ENCODE peak calls at places on chromosomes 16 and 17, in seven cellular contexts. T is NCI-H1436 treated with DMSO at 0.1 percent for 48 hours, O is A549, V is body of pancreas, K is fibroblast of the aortic adventitia, A is T-helper 17 cell, P is EH. F is an unnamed sample.

GRCh38 chr16:2056681-2057407 is 9.1 kb downstream of the TSC2 start:
- DNase-seq in V (no peak), T (no peak), P (peak; percentile 15), A (no peak), O (no peak), K (no peak), F (no peak)

GRCh38 chr16:56554441-56554840 is 10.4 kb upstream of the MT4 start:
- DNase-seq in P (no peak), V (no peak), O (no peak), A (no peak), K (no peak), T (no peak), F (no peak)

GRCh38 chr17:18857864-18858566 is at the start of gene PRPSAP2:
- DNase-seq in P (peak; percentile 95), A (peak; percentile 91), K (peak; percentile 89), V (peak; percentile 98), T (peak; percentile 78), O (peak; percentile 96), F (peak; percentile 92)

GRCh38 chr17:77772899-77773358 is 185.6 kb upstream of the TNRC6C start:
- DNase-seq in K (peak; percentile 20), V (no peak), P (no peak), O (no peak), A (no peak), T (no peak), F (no peak)

GRCh38 chr17:37818689-37819088 is 73.8 kb upstream of the HNF1B start:
- DNase-seq in V (peak; percentile 77), O (no peak), P (peak; percentile 11), A (no peak), T (no peak), K (no peak), F (no peak)

GRCh38 chr16:71428883-71429282 is 13.0 kb downstream of the TLE7 start:
- DNase-seq in P (peak; percentile 54), A (no peak), K (no peak), V (no peak), T (no peak), O (no peak), F (no peak)

GRCh38 chr17:19002805-19003542 is 1.6 kb downstream of the FAM83G start:
- DNase-seq in P (peak; percentile 80), T (no peak), V (no peak), K (peak; percentile 53), A (no peak), O (no peak), F (no peak)

GRCh38 chr16:21302454-21302853 is 24.4 kb upstream of the CRYM start:
- DNase-seq in A (no peak), K (peak; percentile 22), T (no peak), O (no peak), V (no peak), P (peak; percentile 20), F (peak; percentile 26)

GRCh38 chr16:85075236-85075924 is 36.9 kb downstream of the CIBAR2 start:
- DNase-seq in P (no peak), T (no peak), K (no peak), V (no peak), A (no peak), O (no peak), F (no peak)

GRCh38 chr17:7213895-7214299 is 5.7 kb downstream of the DLG4 start:
- DNase-seq in P (peak; percentile 68), V (peak; percentile 93), T (peak; percentile 85), A (peak; percentile 69), O (peak; percentile 94), K (peak; percentile 69), F (peak; percentile 62)

GRCh38 chr17:41678907-41679739 is 9.6 kb upstream of the EIF1 start:
- DNase-seq in P (peak; percentile 86), A (peak; percentile 39), V (peak; percentile 48), T (no peak), K (peak; percentile 55), O (no peak), F (peak; percentile 62)

GRCh38 chr17:17935321-17936271 is 36.6 kb downstream of the TOM1L2 start:
- DNase-seq in K (peak; percentile 91), T (no peak), V (peak; percentile 65), P (peak; percentile 98), A (no peak), O (peak; percentile 34), F (peak; percentile 93)

GRCh38 chr16:1771864-1772361 is 570 bp upstream of the NME3 start:
- DNase-seq in P (no peak), T (no peak), O (no peak), V (no peak), A (no peak), K (no peak), F (no peak)

GRCh38 chr16:7086842-7087616 is 245.6 kb upstream of the RBFOX1 start:
- DNase-seq in A (no peak), O (no peak), P (no peak), K (no peak), T (no peak), V (no peak), F (no peak)

GRCh38 chr17:66006654-66007053 is 185.3 kb downstream of the CEP112 start:
- DNase-seq in K (no peak), P (no peak), V (no peak), T (no peak), O (no peak), A (no peak), F (no peak)

GRCh38 chr17:29176500-29177351 is 3.5 kb downstream of the MYO18A start:
- DNase-seq in T (no peak), O (peak; percentile 70), P (peak; percentile 49), V (peak; percentile 95), A (peak; percentile 29), K (peak; percentile 37), F (peak; percentile 22)

F was measured in HCEC 1CT.